ENCODE peak calls at places on chromosome 4, in seven cellular contexts. J, L, D, Q, C, P and U are unnamed samples.

GRCh38 chr4:86358176-86358701 is 1.6 kb downstream of the MAPK10 start:
- DNase-seq in C (no peak), Q (no peak), L (peak), D (no peak), J (no peak), P (no peak), U (no peak)

GRCh38 chr4:90357117-90357710 is 230.0 kb downstream of the CCSER1 start:
- DNase-seq in C (peak), P (no peak), Q (peak), D (no peak), J (no peak), L (peak), U (no peak)

GRCh38 chr4:86586160-86586572 is 7.9 kb upstream of the PTPN13 start:
- DNase-seq in Q (peak), P (no peak), C (no peak), L (peak), J (no peak), D (no peak), U (no peak)

GRCh38 chr4:184636144-184636543 is 13.1 kb downstream of the CASP3 start:
- DNase-seq in Q (no peak), J (no peak), P (no peak), C (no peak), D (no peak), L (no peak), U (no peak)

GRCh38 chr4:108355523-108356208 is 186.9 kb upstream of the LEF1 start:
- DNase-seq in P (no peak), C (no peak), J (no peak), Q (no peak), L (no peak), D (no peak), U (no peak)

GRCh38 chr4:100114909-100115308 is 75.4 kb downstream of the DDIT4L start:
- DNase-seq in J (no peak), P (no peak), D (no peak), L (no peak), C (no peak), Q (no peak), U (no peak)

GRCh38 chr4:112514079-112514448 is 1.9 kb downstream of the NEUROG2 start:
- DNase-seq in P (no peak), C (no peak), L (no peak), D (no peak), J (no peak), Q (no peak), U (no peak)

GRCh38 chr4:108738307-108738706 is 24.5 kb downstream of the ETNPPL start:
- DNase-seq in Q (peak), D (no peak), P (no peak), L (no peak), C (no peak), J (no peak), U (no peak)

GRCh38 chr4:140249351-140249750 is 95.4 kb upstream of the MAML3 start:
- DNase-seq in L (peak), Q (peak), P (no peak), C (no peak), D (no peak), J (no peak), U (no peak)

GRCh38 chr4:121155893-121156292 is 8.2 kb downstream of the TNIP3 start:
- DNase-seq in J (no peak), D (no peak), Q (peak), L (peak), P (no peak), C (peak), U (no peak)

GRCh38 chr4:14339715-14340114 is 662.6 kb upstream of the CPEB2 start:
- DNase-seq in L (no peak), C (no peak), J (no peak), D (no peak), Q (no peak), P (no peak), U (no peak)

GRCh38 chr4:26459054-26459755 is 31.1 kb downstream of the CCKAR start:
- DNase-seq in P (no peak), D (no peak), Q (peak), L (peak), C (peak), J (no peak), U (no peak)

GRCh38 chr4:8332891-8333331 is 63.4 kb downstream of the HTRA3 start:
- DNase-seq in D (peak), J (no peak), Q (no peak), L (no peak), P (no peak), C (no peak), U (no peak)

GRCh38 chr4:177596035-177596434 is 153.8 kb upstream of the AGA start:
- DNase-seq in P (no peak), C (peak), J (no peak), L (peak), D (peak), Q (peak), U (no peak)

GRCh38 chr4:125582302-125582701 is 267.5 kb downstream of the FAT4 start:
- DNase-seq in Q (peak), J (no peak), D (no peak), L (no peak), P (no peak), C (no peak), U (no peak)

GRCh38 chr4:124483043-124483906 is 229.3 kb downstream of the ANKRD50 start:
- DNase-seq in C (no peak), J (no peak), L (peak), D (no peak), P (no peak), Q (no peak), U (no peak)